ENCODE peak calls at places on chromosome 1, in ten cellular contexts. L is GM10248, O is left ventricle myocardium superior, J is iPS-NIHi11, V is progenitor cell of endocrine pancreas, P is cardiac muscle cell, C is RKO, X is Calu3, A is body of pancreas, Q is BJ. N is an unnamed sample.

GRCh38 chr1:197441990-197442389 is 173.9 kb downstream of the CRB1 start:
- DNase-seq in L (no peak), O (peak; percentile 70), J (no peak), V (no peak), P (peak; percentile 97), C (no peak), X (no peak), A (no peak), Q (no peak), N (no peak)

GRCh38 chr1:234111458-234112142 is 207.1 kb downstream of the SLC35F3 start:
- DNase-seq in L (no peak), O (peak; percentile 49), J (peak; percentile 68), V (peak; percentile 35), P (peak; percentile 17), C (peak; percentile 16), X (peak; percentile 68), A (peak; percentile 11), Q (no peak), N (peak; percentile 27)

GRCh38 chr1:111556318-111557037 is 53.0 kb upstream of the ADORA3 start:
- DNase-seq in L (no peak), O (no peak), J (no peak), V (no peak), P (no peak), C (peak; percentile 5), X (no peak), A (no peak), Q (no peak), N (no peak)

GRCh38 chr1:203166192-203166940 is 9.3 kb downstream of the MYBPH start:
- DNase-seq in L (peak; percentile 59), O (peak; percentile 13), J (peak; percentile 70), V (no peak), P (no peak), C (no peak), X (peak; percentile 58), A (peak; percentile 52), Q (no peak), N (no peak)

GRCh38 chr1:147825586-147825985 is 65.2 kb upstream of the GJA5 start:
- DNase-seq in L (no peak), O (no peak), J (no peak), V (no peak), P (no peak), C (no peak), X (no peak), A (no peak), Q (no peak), N (no peak)

GRCh38 chr1:234699795-234700665 is 90.1 kb upstream of the IRF2BP2 start:
- DNase-seq in L (peak; percentile 68), O (no peak), J (no peak), V (no peak), P (peak; percentile 55), C (peak; percentile 13), X (no peak), A (no peak), Q (peak; percentile 23), N (peak; percentile 65)

GRCh38 chr1:6923012-6923805 is 138.0 kb downstream of the CAMTA1 start:
- DNase-seq in L (no peak), O (no peak), J (no peak), V (no peak), P (no peak), C (no peak), X (no peak), A (no peak), Q (no peak), N (no peak)

GRCh38 chr1:42154685-42155084 is 1.5 kb downstream of the GUCA2B start:
- DNase-seq in L (no peak), O (no peak), J (no peak), V (no peak), P (no peak), C (no peak), X (no peak), A (no peak), Q (no peak), N (no peak)

GRCh38 chr1:7531562-7532340 is 239.3 kb upstream of the VAMP3 start:
- DNase-seq in L (no peak), O (no peak), J (no peak), V (no peak), P (no peak), C (no peak), X (no peak), A (no peak), Q (no peak), N (no peak)

GRCh38 chr1:59142663-59143487 is 154.0 kb upstream of the FGGY start:
- DNase-seq in L (peak; percentile 34), O (no peak), J (peak; percentile 64), V (no peak), P (peak; percentile 95), C (peak; percentile 94), X (peak; percentile 68), A (no peak), Q (peak; percentile 83), N (no peak)

GRCh38 chr1:36367067-36367466 is 18.7 kb downstream of the STK40 start:
- DNase-seq in L (no peak), O (no peak), J (no peak), V (no peak), P (no peak), C (no peak), X (no peak), A (no peak), Q (no peak), N (no peak)

N was measured in dorsolateral prefrontal cortex.